ENCODE peak calls at places on chromosome 22, in nine cellular contexts. Q, V, F, R, T, K, S, G and B are unnamed samples.

GRCh38 chr22:46171940-46172339 is 21.6 kb downstream of the PPARA start:
- DNase-seq in Q (peak), V (no peak), F (no peak), R (no peak), T (no peak), K (no peak), S (no peak), G (peak), B (no peak)

GRCh38 chr22:44024288-44024908 is at the start of gene PARVB:
- DNase-seq in Q (peak), V (peak), F (no peak), R (no peak), T (no peak), K (no peak), S (no peak), G (peak), B (peak)

GRCh38 chr22:42289671-42290269 is 19.3 kb upstream of the TCF20 start:
- DNase-seq in Q (peak), V (peak), F (no peak), R (no peak), T (no peak), K (no peak), S (no peak), G (no peak), B (no peak)

GRCh38 chr22:42326786-42327185 is 56.3 kb upstream of the TCF20 start:
- DNase-seq in Q (no peak), V (no peak), F (no peak), R (no peak), T (no peak), K (no peak), S (no peak), G (no peak), B (no peak)

GRCh38 chr22:23713696-23714595 is 23.1 kb downstream of the RGL4 start:
- DNase-seq in Q (no peak), V (no peak), F (no peak), R (no peak), T (peak), K (no peak), S (no peak), G (no peak), B (no peak)

GRCh38 chr22:29071261-29072045 is 1.4 kb upstream of the KREMEN1 start:
- DNase-seq in Q (peak), V (no peak), F (no peak), R (no peak), T (no peak), K (no peak), S (no peak), G (no peak), B (no peak)

GRCh38 chr22:42949159-42949558 is 65.8 kb downstream of the PACSIN2 start:
- DNase-seq in Q (no peak), V (no peak), F (no peak), R (no peak), T (no peak), K (no peak), S (no peak), G (no peak), B (no peak)

GRCh38 chr22:49963647-49964026 is 3.1 kb downstream of the PIM3 start:
- DNase-seq in Q (no peak), V (no peak), F (no peak), R (no peak), T (no peak), K (no peak), S (no peak), G (no peak), B (no peak)

GRCh38 chr22:44523981-44524759 is 26.1 kb upstream of the RTL6 start:
- DNase-seq in Q (peak), V (no peak), F (no peak), R (no peak), T (no peak), K (no peak), S (no peak), G (no peak), B (no peak)

GRCh38 chr22:48939441-48940265 is 888.0 kb downstream of the BRD1 start:
- DNase-seq in Q (no peak), V (no peak), F (no peak), R (no peak), T (no peak), K (no peak), S (no peak), G (no peak), B (no peak)

GRCh38 chr22:45208993-45209838 is 31.5 kb downstream of the KIAA0930 start:
- DNase-seq in Q (no peak), V (peak), F (peak), R (peak), T (peak), K (peak), S (peak), G (peak), B (peak)

GRCh38 chr22:40478456-40479125 is 108.2 kb downstream of the SGSM3 start:
- DNase-seq in Q (no peak), V (no peak), F (no peak), R (no peak), T (no peak), K (no peak), S (no peak), G (no peak), B (no peak)

GRCh38 chr22:30038219-30038618 is 42.0 kb upstream of the HORMAD2 start:
- DNase-seq in Q (no peak), V (no peak), F (no peak), R (no peak), T (no peak), K (peak), S (no peak), G (no peak), B (no peak)

GRCh38 chr22:50310949-50311444 is 3.6 kb upstream of the PLXNB2 start:
- DNase-seq in Q (no peak), V (no peak), F (no peak), R (no peak), T (no peak), K (no peak), S (no peak), G (no peak), B (no peak)

GRCh38 chr22:48438791-48439559 is 1388.7 kb downstream of the BRD1 start:
- DNase-seq in Q (no peak), V (no peak), F (no peak), R (no peak), T (no peak), K (no peak), S (no peak), G (no peak), B (no peak)

GRCh38 chr22:30821863-30822215 is 127.2 kb downstream of the OSBP2 start:
- DNase-seq in Q (no peak), V (no peak), F (no peak), R (no peak), T (no peak), K (no peak), S (no peak), G (no peak), B (no peak)

GRCh38 chr22:50082197-50082715 is 3.0 kb downstream of the MLC1 start:
- DNase-seq in Q (no peak), V (no peak), F (no peak), R (no peak), T (no peak), K (no peak), S (no peak), G (no peak), B (no peak)

GRCh38 chr22:30017824-30018223 is 62.4 kb upstream of the HORMAD2 start:
- DNase-seq in Q (no peak), V (no peak), F (no peak), R (no peak), T (no peak), K (no peak), S (no peak), G (no peak), B (no peak)

GRCh38 chr22:49010901-49011300 is 816.8 kb downstream of the BRD1 start:
- DNase-seq in Q (no peak), V (peak), F (no peak), R (no peak), T (no peak), K (no peak), S (no peak), G (no peak), B (no peak)